ENCODE peak calls at places on chromosomes 12 and 14, in five cellular contexts. U is NCI-H1694 treated with DMSO at 0.1 percent for 48 hours, Y is NCI-H510A, B is endothelial cell of umbilical vein, S is mucosa of descending colon. Z is an unnamed sample.

GRCh38 chr12:124348659-124349380 is 53.9 kb downstream of the RFLNA start:
- DNase-seq in Y (no peak), S (no peak), B (no peak), U (no peak), Z (no peak)

GRCh38 chr14:96889091-96889490 is 91.9 kb downstream of the VRK1 start:
- DNase-seq in U (no peak), B (no peak), S (no peak), Y (no peak), Z (no peak)

GRCh38 chr14:95258754-95259593 is 60.7 kb downstream of the CLMN start:
- DNase-seq in U (no peak), S (no peak), B (peak), Y (no peak), Z (no peak)

GRCh38 chr14:74637184-74637562 is 25.1 kb upstream of the LTBP2 start:
- DNase-seq in Y (no peak), B (no peak), U (peak), S (no peak), Z (no peak)

GRCh38 chr14:49770212-49770817 is 2.4 kb downstream of the KLHDC2 start:
- DNase-seq in U (no peak), B (no peak), S (no peak), Y (no peak), Z (no peak)

GRCh38 chr14:50013934-50014333 is 102.4 kb downstream of the VCPKMT start:
- DNase-seq in Y (no peak), S (no peak), B (no peak), U (no peak), Z (no peak)

GRCh38 chr12:18719922-18720321 is 17.9 kb downstream of the PLCZ1 start:
- DNase-seq in Y (no peak), U (no peak), S (no peak), B (no peak), Z (no peak)

GRCh38 chr14:50425816-50426215 is 29.1 kb upstream of the CDKL1 start:
- DNase-seq in B (no peak), Y (no peak), S (no peak), U (no peak), Z (no peak)

GRCh38 chr14:37122288-37122687 is 50.1 kb downstream of the SLC25A21 start:
- DNase-seq in U (no peak), Y (no peak), B (peak), S (no peak), Z (no peak)

GRCh38 chr14:97777622-97778021 is 980.4 kb downstream of the VRK1 start:
- DNase-seq in S (no peak), B (no peak), U (no peak), Y (no peak), Z (peak)

GRCh38 chr12:7832059-7832696 is 40.5 kb downstream of the SLC2A14 start:
- DNase-seq in S (no peak), B (peak), Y (no peak), U (peak), Z (peak)

GRCh38 chr14:76955575-76956252 is 72.8 kb downstream of the IRF2BPL start:
- DNase-seq in S (no peak), B (no peak), Y (no peak), U (no peak), Z (peak)

GRCh38 chr12:59403259-59403932 is 192.4 kb upstream of the SLC16A7 start:
- DNase-seq in Y (peak), S (no peak), B (peak), U (peak), Z (peak)

GRCh38 chr14:74988993-74989392 is 13.7 kb upstream of the EIF2B2 start:
- DNase-seq in Y (no peak), U (no peak), B (no peak), S (no peak), Z (no peak)

GRCh38 chr12:49051777-49052438 is 8.7 kb downstream of the KMT2D start:
- DNase-seq in S (no peak), Y (no peak), B (no peak), U (no peak), Z (no peak)

GRCh38 chr14:24429395-24430142 is at the start of the genes CBLN3 and KHNYN:
- DNase-seq in B (peak), S (peak), Y (peak), U (peak), Z (peak)

GRCh38 chr12:117097159-117097558 is 2.1 kb downstream of the TESC start:
- DNase-seq in B (no peak), Y (no peak), U (peak), S (no peak), Z (no peak)

GRCh38 chr12:26696048-26696612 is 136.9 kb downstream of the ITPR2 start:
- DNase-seq in B (no peak), Y (no peak), U (no peak), S (no peak), Z (no peak)

GRCh38 chr14:61267336-61267735 is 13.8 kb downstream of the TMEM30B start:
- DNase-seq in S (no peak), Y (no peak), B (no peak), U (no peak), Z (no peak)

GRCh38 chr14:100621806-100622205 is 34.6 kb upstream of the BEGAIN start:
- DNase-seq in B (no peak), S (peak), Y (no peak), U (no peak), Z (no peak)

GRCh38 chr14:66401447-66402095 is 84.6 kb upstream of the CCDC196 start:
- DNase-seq in U (peak), B (peak), Y (no peak), S (no peak), Z (no peak)

GRCh38 chr12:50699149-50699548 is 64.8 kb upstream of the ATF1 start:
- DNase-seq in S (no peak), U (no peak), B (no peak), Y (no peak), Z (no peak)

Z was measured in naive thymus-derived CD4-positive, alpha-beta T cell.